ENCODE peak calls at places on chromosomes 11 and 22, in nine cellular contexts. One of them, this sample, is unnamed.

GRCh38 chr11:12860827-12861226 is 148.3 kb upstream of the RASSF10 start:
- DNase-seq in left lung: no peak
- DNase-seq in fibroblast of lung: no peak
- DNase-seq in HCT116: no peak
- DNase-seq in body of pancreas: no peak
- DNase-seq in IMR-90: no peak
- DNase-seq in lower lobe of right lung: no peak
- DNase-seq in upper lobe of right lung: no peak
- DNase-seq in psoas muscle: no peak
- DNase-seq in this sample: no peak

GRCh38 chr11:85307381-85307780 is 319.8 kb downstream of the DLG2 start:
- DNase-seq in IMR-90: no peak
- DNase-seq in psoas muscle: no peak
- DNase-seq in body of pancreas: no peak
- DNase-seq in lower lobe of right lung: no peak
- DNase-seq in fibroblast of lung: no peak
- DNase-seq in HCT116: no peak
- DNase-seq in upper lobe of right lung: no peak
- DNase-seq in left lung: no peak
- DNase-seq in this sample: no peak

GRCh38 chr11:38517991-38518390 is 1920.0 kb upstream of the RAG2 start:
- DNase-seq in left lung: no peak
- DNase-seq in body of pancreas: no peak
- DNase-seq in upper lobe of right lung: no peak
- DNase-seq in fibroblast of lung: no peak
- DNase-seq in psoas muscle: no peak
- DNase-seq in HCT116: no peak
- DNase-seq in lower lobe of right lung: no peak
- DNase-seq in IMR-90: no peak
- DNase-seq in this sample: no peak

GRCh38 chr22:29155966-29156365 is 49.7 kb upstream of the EMID1 start:
- DNase-seq in HCT116: no peak
- DNase-seq in left lung: peak; percentile 15
- DNase-seq in psoas muscle: no peak
- DNase-seq in body of pancreas: no peak
- DNase-seq in fibroblast of lung: no peak
- DNase-seq in upper lobe of right lung: peak; percentile 22
- DNase-seq in IMR-90: no peak
- DNase-seq in lower lobe of right lung: no peak
- DNase-seq in this sample: no peak

GRCh38 chr11:129410561-129410960 is 34.9 kb downstream of the BARX2 start:
- DNase-seq in left lung: no peak
- DNase-seq in lower lobe of right lung: no peak
- DNase-seq in body of pancreas: no peak
- DNase-seq in fibroblast of lung: no peak
- DNase-seq in IMR-90: no peak
- DNase-seq in HCT116: no peak
- DNase-seq in psoas muscle: no peak
- DNase-seq in upper lobe of right lung: no peak
- DNase-seq in this sample: no peak

GRCh38 chr11:18526130-18526520 is 617 bp downstream of the TSG101 start:
- DNase-seq in upper lobe of right lung: no peak
- DNase-seq in HCT116: no peak
- DNase-seq in IMR-90: no peak
- DNase-seq in lower lobe of right lung: no peak
- DNase-seq in fibroblast of lung: no peak
- DNase-seq in psoas muscle: no peak
- DNase-seq in left lung: no peak
- DNase-seq in body of pancreas: no peak
- DNase-seq in this sample: no peak

GRCh38 chr11:6606471-6607189 is 3.1 kb downstream of the ILK start:
- DNase-seq in upper lobe of right lung: peak; percentile 91
- DNase-seq in left lung: peak; percentile 92
- DNase-seq in IMR-90: peak; percentile 95
- DNase-seq in psoas muscle: peak; percentile 91
- DNase-seq in lower lobe of right lung: peak; percentile 91
- DNase-seq in HCT116: peak; percentile 65
- DNase-seq in fibroblast of lung: peak; percentile 93
- DNase-seq in body of pancreas: peak; percentile 96
- DNase-seq in this sample: peak; percentile 78

GRCh38 chr11:116582621-116583020 is 190.2 kb downstream of the BUD13 start:
- DNase-seq in psoas muscle: no peak
- DNase-seq in fibroblast of lung: no peak
- DNase-seq in left lung: no peak
- DNase-seq in HCT116: no peak
- DNase-seq in IMR-90: no peak
- DNase-seq in lower lobe of right lung: no peak
- DNase-seq in upper lobe of right lung: no peak
- DNase-seq in body of pancreas: no peak
- DNase-seq in this sample: no peak

GRCh38 chr11:59119826-59120225 is 12.8 kb downstream of the FAM111B start:
- DNase-seq in left lung: no peak
- DNase-seq in body of pancreas: no peak
- DNase-seq in IMR-90: no peak
- DNase-seq in fibroblast of lung: no peak
- DNase-seq in HCT116: no peak
- DNase-seq in psoas muscle: no peak
- DNase-seq in lower lobe of right lung: no peak
- DNase-seq in upper lobe of right lung: no peak
- DNase-seq in this sample: no peak

GRCh38 chr11:134541951-134542350 is 129.9 kb upstream of the B3GAT1 start:
- DNase-seq in left lung: no peak
- DNase-seq in HCT116: no peak
- DNase-seq in lower lobe of right lung: no peak
- DNase-seq in upper lobe of right lung: peak; percentile 40
- DNase-seq in psoas muscle: no peak
- DNase-seq in body of pancreas: no peak
- DNase-seq in fibroblast of lung: no peak
- DNase-seq in IMR-90: no peak
- DNase-seq in this sample: no peak

GRCh38 chr11:118841469-118842222 is 42.0 kb upstream of the CXCR5 start:
- DNase-seq in body of pancreas: no peak
- DNase-seq in psoas muscle: no peak
- DNase-seq in left lung: no peak
- DNase-seq in HCT116: no peak
- DNase-seq in IMR-90: no peak
- DNase-seq in lower lobe of right lung: no peak
- DNase-seq in upper lobe of right lung: no peak
- DNase-seq in fibroblast of lung: no peak
- DNase-seq in this sample: no peak

GRCh38 chr11:118834428-118835028 is 43.6 kb upstream of the DDX6 start:
- DNase-seq in body of pancreas: no peak
- DNase-seq in fibroblast of lung: peak; percentile 11
- DNase-seq in HCT116: no peak
- DNase-seq in upper lobe of right lung: no peak
- DNase-seq in psoas muscle: no peak
- DNase-seq in left lung: no peak
- DNase-seq in lower lobe of right lung: no peak
- DNase-seq in IMR-90: peak; percentile 23
- DNase-seq in this sample: no peak

GRCh38 chr11:118842369-118842768 is 41.3 kb upstream of the CXCR5 start:
- DNase-seq in lower lobe of right lung: no peak
- DNase-seq in left lung: no peak
- DNase-seq in fibroblast of lung: peak; percentile 14
- DNase-seq in upper lobe of right lung: no peak
- DNase-seq in psoas muscle: no peak
- DNase-seq in IMR-90: peak; percentile 41
- DNase-seq in body of pancreas: no peak
- DNase-seq in HCT116: peak; percentile 27
- DNase-seq in this sample: no peak

GRCh38 chr11:118843518-118843917 is 40.2 kb upstream of the CXCR5 start:
- DNase-seq in HCT116: no peak
- DNase-seq in lower lobe of right lung: no peak
- DNase-seq in fibroblast of lung: no peak
- DNase-seq in upper lobe of right lung: no peak
- DNase-seq in left lung: no peak
- DNase-seq in body of pancreas: no peak
- DNase-seq in psoas muscle: no peak
- DNase-seq in IMR-90: no peak
- DNase-seq in this sample: no peak

DNA sequence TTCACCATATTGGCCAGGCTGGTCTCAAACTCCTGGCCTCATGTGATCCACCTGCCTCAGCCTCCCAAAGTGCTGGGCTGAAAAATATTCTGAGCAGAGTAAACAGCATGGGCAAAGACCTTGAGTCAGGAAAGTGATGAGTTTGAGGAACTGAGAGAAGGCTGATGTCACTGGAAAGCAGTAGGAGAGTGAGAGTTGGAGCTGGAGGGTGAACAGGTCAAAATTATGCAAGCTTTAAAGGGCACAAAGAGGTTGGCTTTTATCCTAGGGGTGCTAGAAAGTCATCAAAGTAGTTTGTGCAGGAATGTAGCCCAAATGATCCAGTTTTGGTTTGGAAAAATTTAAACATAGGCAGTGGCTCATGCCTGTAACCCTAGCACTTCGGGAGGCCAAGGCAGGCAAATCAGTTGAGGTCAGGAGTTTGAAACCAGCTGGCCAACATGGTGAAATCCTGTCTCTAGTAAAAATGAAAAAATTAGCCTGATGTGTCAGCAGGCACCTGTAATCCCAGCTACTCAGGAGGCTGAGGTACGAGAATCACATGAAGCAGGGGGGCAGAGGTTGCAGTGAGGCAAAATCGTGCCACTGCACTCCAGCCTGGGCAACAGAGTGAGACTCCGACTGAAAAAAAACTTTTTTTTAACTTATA is 44.7 kb upstream of the CXCR5 start:
- DNase-seq in IMR-90: no peak
- DNase-seq in lower lobe of right lung: no peak
- DNase-seq in left lung: no peak
- DNase-seq in HCT116: no peak
- DNase-seq in fibroblast of lung: no peak
- DNase-seq in body of pancreas: no peak
- DNase-seq in upper lobe of right lung: no peak
- DNase-seq in psoas muscle: no peak
- DNase-seq in this sample: no peak
- H3K27ac ChIP-seq in IMR-90: no peak overlapping the region
- H3K27ac ChIP-seq in lower lobe of right lung: no peak overlapping the region
- H3K27ac ChIP-seq in left lung: no peak overlapping the region
- H3K27ac ChIP-seq in HCT116: no peak overlapping the region
- H3K27ac ChIP-seq in fibroblast of lung: no peak overlapping the region
- H3K27ac ChIP-seq in body of pancreas: no peak overlapping the region
- H3K27ac ChIP-seq in upper lobe of right lung: no peak overlapping the region
- H3K27ac ChIP-seq in psoas muscle: no peak overlapping the region
- H3K27ac ChIP-seq in this sample: no peak overlapping the region

DNA sequence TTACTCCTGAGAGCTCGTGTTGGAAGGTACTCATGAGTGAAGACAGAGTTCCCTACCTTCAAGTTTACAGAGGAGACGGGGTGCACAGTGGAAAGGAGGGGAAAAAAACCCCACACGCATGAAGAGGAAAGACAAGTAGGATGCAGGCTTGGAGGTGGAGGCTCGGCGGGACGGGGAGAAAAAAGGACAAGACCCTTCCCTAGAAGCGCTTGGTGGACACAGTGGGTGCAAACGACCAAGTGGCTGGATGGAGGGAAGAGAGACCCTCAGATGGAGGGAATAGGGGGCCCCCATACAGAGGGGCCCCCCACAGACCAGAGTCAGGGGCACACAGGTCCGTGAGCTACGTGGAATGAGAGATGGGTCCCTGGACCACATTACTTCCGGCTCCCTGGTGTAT is 380.1 kb downstream of the SHANK2 start:
- DNase-seq in psoas muscle: no peak
- DNase-seq in HCT116: no peak
- DNase-seq in body of pancreas: no peak
- DNase-seq in lower lobe of right lung: no peak
- DNase-seq in IMR-90: no peak
- DNase-seq in fibroblast of lung: no peak
- DNase-seq in left lung: no peak
- DNase-seq in upper lobe of right lung: no peak
- DNase-seq in this sample: no peak
- H3K4me1 ChIP-seq in psoas muscle: no peaks in the 10 kb centered on the region
- H3K4me1 ChIP-seq in HCT116: no peaks in the 10 kb centered on the region
- H3K4me1 ChIP-seq in body of pancreas: no peaks in the 10 kb centered on the region
- H3K4me1 ChIP-seq in lower lobe of right lung: no peaks in the 10 kb centered on the region
- H3K4me1 ChIP-seq in IMR-90: peaks cover 4% of the 10 kb centered on the region
- H3K4me1 ChIP-seq in fibroblast of lung: no peaks in the 10 kb centered on the region
- H3K4me1 ChIP-seq in left lung: no peaks in the 10 kb centered on the region
- H3K4me1 ChIP-seq in upper lobe of right lung: no peaks in the 10 kb centered on the region
- H3K4me1 ChIP-seq in this sample: peaks cover 61% of the 10 kb centered on the region

GRCh38 chr22:19759459-19759993 is 1.1 kb upstream of the TBX1 start:
- DNase-seq in fibroblast of lung: no peak
- DNase-seq in body of pancreas: no peak
- DNase-seq in upper lobe of right lung: no peak
- DNase-seq in IMR-90: no peak
- DNase-seq in lower lobe of right lung: no peak
- DNase-seq in psoas muscle: no peak
- DNase-seq in left lung: no peak
- DNase-seq in HCT116: no peak
- DNase-seq in this sample: no peak

GRCh38 chr22:19759994-19760651 is 455 bp upstream of the TBX1 start:
- DNase-seq in HCT116: no peak
- DNase-seq in body of pancreas: no peak
- DNase-seq in left lung: no peak
- DNase-seq in fibroblast of lung: no peak
- DNase-seq in upper lobe of right lung: no peak
- DNase-seq in IMR-90: no peak
- DNase-seq in psoas muscle: no peak
- DNase-seq in lower lobe of right lung: no peak
- DNase-seq in this sample: no peak

GRCh38 chr22:19757140-19757984 is 3.2 kb upstream of the TBX1 start:
- DNase-seq in fibroblast of lung: no peak
- DNase-seq in psoas muscle: no peak
- DNase-seq in IMR-90: no peak
- DNase-seq in lower lobe of right lung: no peak
- DNase-seq in upper lobe of right lung: no peak
- DNase-seq in body of pancreas: no peak
- DNase-seq in HCT116: no peak
- DNase-seq in left lung: no peak
- DNase-seq in this sample: no peak

GRCh38 chr22:19757985-19758895 is 2.3 kb upstream of the TBX1 start:
- DNase-seq in IMR-90: no peak
- DNase-seq in upper lobe of right lung: no peak
- DNase-seq in lower lobe of right lung: no peak
- DNase-seq in left lung: no peak
- DNase-seq in HCT116: no peak
- DNase-seq in body of pancreas: no peak
- DNase-seq in fibroblast of lung: no peak
- DNase-seq in psoas muscle: no peak
- DNase-seq in this sample: no peak

GRCh38 chr22:19758896-19759458 is 1.6 kb upstream of the TBX1 start:
- DNase-seq in fibroblast of lung: no peak
- DNase-seq in psoas muscle: no peak
- DNase-seq in upper lobe of right lung: no peak
- DNase-seq in body of pancreas: no peak
- DNase-seq in left lung: no peak
- DNase-seq in lower lobe of right lung: no peak
- DNase-seq in IMR-90: no peak
- DNase-seq in HCT116: no peak
- DNase-seq in this sample: no peak
- H3K27me3 ChIP-seq in fibroblast of lung: peaks cover 75% of the 10 kb centered on the region
- H3K27me3 ChIP-seq in psoas muscle: no peaks in the 10 kb centered on the region
- H3K27me3 ChIP-seq in upper lobe of right lung: peaks cover 90% of the 10 kb centered on the region
- H3K27me3 ChIP-seq in body of pancreas: peaks cover 34% of the 10 kb centered on the region
- H3K27me3 ChIP-seq in left lung: peaks cover 88% of the 10 kb centered on the region
- H3K27me3 ChIP-seq in lower lobe of right lung: peaks cover 92% of the 10 kb centered on the region
- H3K27me3 ChIP-seq in IMR-90: peaks cover 93% of the 10 kb centered on the region
- H3K27me3 ChIP-seq in HCT116: no peaks in the 10 kb centered on the region
- H3K27me3 ChIP-seq in this sample: peaks cover 32% of the 10 kb centered on the region

GRCh38 chr22:19138217-19139000 is 6.0 kb downstream of the ESS2 start:
- DNase-seq in psoas muscle: no peak
- DNase-seq in upper lobe of right lung: no peak
- DNase-seq in IMR-90: no peak
- DNase-seq in HCT116: no peak
- DNase-seq in fibroblast of lung: no peak
- DNase-seq in body of pancreas: no peak
- DNase-seq in left lung: no peak
- DNase-seq in lower lobe of right lung: no peak
- DNase-seq in this sample: no peak
- H3K27ac ChIP-seq in psoas muscle: no peak overlapping the region
- H3K27ac ChIP-seq in upper lobe of right lung: no peak overlapping the region
- H3K27ac ChIP-seq in IMR-90: no peak overlapping the region
- H3K27ac ChIP-seq in HCT116: no peak overlapping the region
- H3K27ac ChIP-seq in fibroblast of lung: no peak overlapping the region
- H3K27ac ChIP-seq in body of pancreas: no peak overlapping the region
- H3K27ac ChIP-seq in left lung: no peak overlapping the region
- H3K27ac ChIP-seq in lower lobe of right lung: no peak overlapping the region
- H3K27ac ChIP-seq in this sample: no peak overlapping the region

This sample was measured in SJSA1.